ENCODE peak calls at places on chromosomes 7 and 10, in six cellular contexts. L, J, K, F, R and Z are unnamed samples.

GRCh38 chr7:33157781-33158180 is 28.4 kb downstream of the BBS9 start:
- DNase-seq in L (no peak), J (no peak), K (no peak), F (no peak), R (peak), Z (no peak)

GRCh38 chr7:91941450-91941849 is 788 bp downstream of the AKAP9 start:
- DNase-seq in L (peak), J (peak), K (no peak), F (peak), R (peak), Z (peak)

GRCh38 chr10:69089638-69090599 is 2.0 kb downstream of the SRGN start:
- DNase-seq in L (peak), J (no peak), K (peak), F (no peak), R (peak), Z (peak)

GRCh38 chr7:130894146-130895005 is 160.4 kb upstream of the KLF14 start:
- DNase-seq in L (no peak), J (peak), K (no peak), F (no peak), R (peak), Z (peak)

GRCh38 chr10:87506988-87507387 is 2.3 kb downstream of the MINPP1 start:
- DNase-seq in L (no peak), J (no peak), K (no peak), F (no peak), R (no peak), Z (no peak)

GRCh38 chr10:21280037-21280436 is 245.4 kb downstream of the SKIDA1 start:
- DNase-seq in L (no peak), J (no peak), K (no peak), F (no peak), R (no peak), Z (no peak)

GRCh38 chr7:148814938-148815559 is 69.0 kb downstream of the EZH2 start:
- DNase-seq in L (no peak), J (no peak), K (no peak), F (no peak), R (no peak), Z (no peak)

GRCh38 chr10:14953452-14954000 is 370 bp downstream of the DCLRE1C start:
- DNase-seq in L (no peak), J (peak), K (no peak), F (no peak), R (peak), Z (peak)

GRCh38 chr10:24306507-24306875 is 97.6 kb downstream of the KIAA1217 start:
- DNase-seq in L (no peak), J (no peak), K (no peak), F (no peak), R (peak), Z (no peak)

GRCh38 chr10:6607778-6608177 is 27.7 kb upstream of the PRKCQ start:
- DNase-seq in L (no peak), J (no peak), K (no peak), F (no peak), R (no peak), Z (no peak)

GRCh38 chr7:52944916-52945315 is 90.5 kb upstream of the POM121L12 start:
- DNase-seq in L (no peak), J (no peak), K (no peak), F (no peak), R (peak), Z (peak)

GRCh38 chr7:73865738-73866445 is 4.9 kb downstream of the TMEM270 start:
- DNase-seq in L (no peak), J (peak), K (no peak), F (peak), R (peak), Z (peak)

GRCh38 chr10:16843252-16843870 is 26.1 kb upstream of the RSU1 start:
- DNase-seq in L (no peak), J (peak), K (no peak), F (peak), R (peak), Z (peak)

GRCh38 chr7:151936207-151936606 is 20.0 kb upstream of the GALNTL5 start:
- DNase-seq in L (no peak), J (no peak), K (no peak), F (no peak), R (no peak), Z (no peak)

GRCh38 chr10:91691255-91691654 is 58.4 kb upstream of the PPP1R3C start:
- DNase-seq in L (no peak), J (no peak), K (no peak), F (peak), R (no peak), Z (no peak)

GRCh38 chr7:33452805-33453502 is 323.6 kb downstream of the BBS9 start:
- DNase-seq in L (no peak), J (no peak), K (no peak), F (no peak), R (peak), Z (no peak)

GRCh38 chr7:2666588-2667250 is 21.3 kb upstream of the AMZ1 start:
- DNase-seq in L (no peak), J (no peak), K (no peak), F (no peak), R (no peak), Z (no peak)

GRCh38 chr7:151850484-151851159 is 26.3 kb downstream of the PRKAG2 start:
- DNase-seq in L (no peak), J (no peak), K (no peak), F (no peak), R (no peak), Z (no peak)

GRCh38 chr7:19663816-19664531 is 44.9 kb downstream of the POLR1F start:
- DNase-seq in L (no peak), J (peak), K (no peak), F (no peak), R (peak), Z (no peak)

GRCh38 chr7:74525881-74526280 is 72.2 kb downstream of the GTF2IRD1 start:
- DNase-seq in L (no peak), J (peak), K (no peak), F (no peak), R (no peak), Z (no peak)

GRCh38 chr7:54678763-54679396 is 80.1 kb downstream of the SEC61G start:
- DNase-seq in L (no peak), J (no peak), K (no peak), F (no peak), R (no peak), Z (no peak)

GRCh38 chr10:31940839-31941653 is 12.4 kb upstream of the ARHGAP12 start:
- DNase-seq in L (no peak), J (no peak), K (no peak), F (no peak), R (peak), Z (peak)

GRCh38 chr10:48496831-48497792 is 107.8 kb downstream of the ARHGAP22 start:
- DNase-seq in L (no peak), J (no peak), K (no peak), F (no peak), R (peak), Z (peak)

GRCh38 chr7:112162161-112163020 is 43.8 kb downstream of the DOCK4 start:
- DNase-seq in L (no peak), J (peak), K (no peak), F (peak), R (peak), Z (peak)

GRCh38 chr7:69732203-69732602 is 133.9 kb downstream of the AUTS2 start:
- DNase-seq in L (no peak), J (peak), K (no peak), F (no peak), R (peak), Z (peak)

GRCh38 chr7:92612501-92612900 is 22.3 kb upstream of the FAM133B start:
- DNase-seq in L (no peak), J (no peak), K (no peak), F (no peak), R (peak), Z (no peak)

GRCh38 chr7:100057006-100057405 is 7.4 kb downstream of the ZSCAN21 start:
- DNase-seq in L (no peak), J (no peak), K (no peak), F (no peak), R (no peak), Z (no peak)

GRCh38 chr7:47291461-47292051 is 290.4 kb downstream of the TNS3 start:
- DNase-seq in L (no peak), J (no peak), K (no peak), F (no peak), R (peak), Z (peak)

GRCh38 chr10:132865851-132866600 is 76.3 kb downstream of the CFAP46 start:
- DNase-seq in L (no peak), J (no peak), K (no peak), F (no peak), R (no peak), Z (no peak)

GRCh38 chr7:36820527-36821170 is 96.4 kb upstream of the AOAH start:
- DNase-seq in L (no peak), J (no peak), K (no peak), F (no peak), R (peak), Z (no peak)

GRCh38 chr10:24324651-24325050 is 115.7 kb downstream of the KIAA1217 start:
- DNase-seq in L (no peak), J (no peak), K (no peak), F (no peak), R (peak), Z (no peak)

GRCh38 chr7:41702635-41703371 is at the start of gene INHBA:
- DNase-seq in L (no peak), J (no peak), K (no peak), F (no peak), R (peak), Z (peak)

GRCh38 chr7:33722383-33723096 is 182.8 kb upstream of the BMPER start:
- DNase-seq in L (no peak), J (no peak), K (no peak), F (no peak), R (peak), Z (peak)

GRCh38 chr7:100575746-100576383 is 2.2 kb upstream of the SAP25 start:
- DNase-seq in L (no peak), J (no peak), K (no peak), F (no peak), R (no peak), Z (no peak)

GRCh38 chr7:82286096-82286841 is 157.3 kb downstream of the CACNA2D1 start:
- DNase-seq in L (no peak), J (no peak), K (no peak), F (no peak), R (peak), Z (no peak)

GRCh38 chr10:11457336-11457735 is 154.1 kb downstream of the USP6NL start:
- DNase-seq in L (no peak), J (no peak), K (no peak), F (no peak), R (no peak), Z (no peak)

GRCh38 chr10:70705121-70705861 is 33.0 kb downstream of the ADAMTS14 start:
- DNase-seq in L (no peak), J (no peak), K (no peak), F (no peak), R (no peak), Z (no peak)

GRCh38 chr10:29304259-29305030 is 15.6 kb downstream of the LYZL1 start:
- DNase-seq in L (peak), J (peak), K (no peak), F (peak), R (peak), Z (peak)

GRCh38 chr7:108246227-108246837 is 116.2 kb upstream of the LAMB4 start:
- DNase-seq in L (no peak), J (peak), K (no peak), F (no peak), R (peak), Z (peak)